ENCODE peak calls at places on chromosomes 3 and 15, in seven cellular contexts. J is neuronal stem cell, K is H9, B is mesendoderm, A is IMR-90, N is H1, V is trophoblast cell. S is an unnamed sample. For H3K79me1, the result is how much of the 10 kb centered on the place peaks cover.

GRCh38 chr3:129001817-129002572 is 891 bp downstream of the EFCC1 start:
- DNase-seq in J (peak), K (no peak), B (peak), A (no peak), N (no peak), V (no peak), S (peak)

GRCh38 chr3:190305406-190305805 is 16.8 kb downstream of the CLDN1 start:
- DNase-seq in J (no peak), K (no peak), B (no peak), A (no peak), N (no peak), V (no peak), S (no peak)

GRCh38 chr3:72031581-72031980 is 246.6 kb upstream of the PROK2 start:
- DNase-seq in J (no peak), K (no peak), B (peak), A (peak), N (no peak), V (peak), S (peak)

GRCh38 chr3:109902549-109902948 is 565.2 kb upstream of the DPPA4 start:
- DNase-seq in J (no peak), K (no peak), B (no peak), A (no peak), N (no peak), V (no peak), S (no peak)

GRCh38 chr3:122458992-122459391 is 43.1 kb upstream of the WDR5B start:
- DNase-seq in J (no peak), K (no peak), B (peak), A (peak), N (no peak), V (no peak), S (peak)

GRCh38 chr3:186466391-186466974 is 77.7 kb downstream of the CRYGS start:
- DNase-seq in J (no peak), K (no peak), B (no peak), A (no peak), N (no peak), V (no peak), S (no peak)

GRCh38 chr3:6732807-6733206 is 128.1 kb upstream of the GRM7 start:
- DNase-seq in J (no peak), K (no peak), B (no peak), A (no peak), N (no peak), V (no peak), S (no peak)

GRCh38 chr3:8460815-8461482 is 40.7 kb upstream of the LMCD1 start:
- DNase-seq in J (no peak), K (no peak), B (no peak), A (peak), N (no peak), V (no peak), S (peak)

GRCh38 chr3:147797095-147797494 is 387.9 kb downstream of the ZIC1 start:
- DNase-seq in J (no peak), K (no peak), B (no peak), A (no peak), N (no peak), V (no peak), S (no peak)

GRCh38 chr3:10196389-10197052 is 31.8 kb downstream of the IRAK2 start:
- DNase-seq in J (no peak), K (no peak), B (no peak), A (peak), N (no peak), V (no peak), S (peak)

GRCh38 chr3:71955549-71956373 is 170.8 kb upstream of the PROK2 start:
- DNase-seq in J (peak), K (peak), B (peak), A (peak), N (peak), V (peak), S (peak)

GRCh38 chr3:4976109-4976508 is 3.1 kb upstream of the BHLHE40 start:
- DNase-seq in J (no peak), K (peak), B (peak), A (peak), N (peak), V (peak), S (peak)

GRCh38 chr3:48650723-48651122 is 12.0 kb downstream of the CELSR3 start:
- DNase-seq in J (no peak), K (no peak), B (no peak), A (no peak), N (no peak), V (no peak), S (no peak)

GRCh38 chr15:47964229-47964628 is 156.6 kb upstream of the SLC24A5 start:
- DNase-seq in J (no peak), K (no peak), B (no peak), A (no peak), N (no peak), V (no peak), S (no peak)

GRCh38 chr15:74174216-74174965 is 881 bp downstream of the ISLR start:
- DNase-seq in J (no peak), K (peak), B (no peak), A (no peak), N (no peak), V (no peak), S (peak)

GRCh38 chr3:59802045-59802444 is 752.2 kb upstream of the CFAP20DC start:
- DNase-seq in J (no peak), K (no peak), B (peak), A (no peak), N (no peak), V (no peak), S (no peak)

GRCh38 chr15:39642011-39642640 is 61.2 kb downstream of the THBS1 start:
- DNase-seq in J (peak), K (no peak), B (peak), A (peak), N (no peak), V (no peak), S (no peak)

GRCh38 chr3:39467394-39468107 is at the start of gene MOBP:
- DNase-seq in J (peak), K (no peak), B (no peak), A (no peak), N (no peak), V (no peak), S (no peak)

GRCh38 chr15:71137138-71137518 is 21.9 kb downstream of the THSD4 start:
- DNase-seq in J (no peak), K (no peak), B (no peak), A (no peak), N (no peak), V (no peak), S (no peak)
- H3K79me1 ChIP-seq in J (under half), K (under half), B (under half), A (under half), N (under half), V (under half), S (under half)

DNA sequence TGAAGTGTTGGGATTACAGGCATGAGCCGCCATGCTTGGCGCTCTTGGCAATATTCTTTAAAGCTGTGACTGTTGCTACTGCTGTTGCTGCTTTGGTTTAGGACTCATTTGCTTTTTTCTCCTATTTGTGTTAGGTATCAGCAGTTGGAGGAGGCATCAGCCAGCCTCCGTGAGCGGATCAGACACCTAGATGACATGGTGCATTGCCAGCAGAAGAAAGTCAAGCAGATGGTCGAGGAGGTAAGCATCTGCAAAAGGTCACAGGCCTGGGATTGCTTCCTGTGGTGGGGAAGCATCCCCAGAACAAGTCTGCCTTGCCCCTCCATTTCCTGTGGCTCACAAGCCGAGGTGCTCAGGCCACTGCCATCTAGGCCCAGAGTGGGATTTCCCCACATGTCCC is 47.6 kb downstream of the MYZAP start:
- DNase-seq in J (no peak), K (no peak), B (no peak), A (no peak), N (no peak), V (no peak), S (no peak)
- H3K79me1 ChIP-seq in J (under half), K (under half), B (under half), A (under half), N (under half), V (under half), S (under half)

GRCh38 chr15:75224281-75224680 is 22.6 kb downstream of the C15orf39 start:
- DNase-seq in J (no peak), K (no peak), B (no peak), A (no peak), N (no peak), V (no peak), S (no peak)

GRCh38 chr15:75228787-75229186 is 27.1 kb downstream of the C15orf39 start:
- DNase-seq in J (no peak), K (no peak), B (no peak), A (no peak), N (no peak), V (no peak), S (no peak)

GRCh38 chr15:75227663-75228280 is 26.1 kb downstream of the C15orf39 start:
- DNase-seq in J (no peak), K (no peak), B (no peak), A (no peak), N (no peak), V (no peak), S (no peak)

GRCh38 chr15:75225951-75226732 is 24.5 kb downstream of the C15orf39 start:
- DNase-seq in J (no peak), K (no peak), B (no peak), A (no peak), N (no peak), V (no peak), S (no peak)

GRCh38 chr15:75223688-75224087 is 22.0 kb downstream of the C15orf39 start:
- DNase-seq in J (no peak), K (no peak), B (no peak), A (no peak), N (no peak), V (no peak), S (no peak)
- H3K79me1 ChIP-seq in J (under half), K (under half), B (under half), A (under half), N (under half), V (under half), S (under half)

GRCh38 chr3:45130476-45130875 is 15.7 kb downstream of the CDCP1 start:
- DNase-seq in J (no peak), K (no peak), B (no peak), A (no peak), N (no peak), V (no peak), S (no peak)

GRCh38 chr3:45131201-45131600 is 15.0 kb downstream of the CDCP1 start:
- DNase-seq in J (no peak), K (no peak), B (no peak), A (peak), N (no peak), V (no peak), S (peak)

GRCh38 chr3:45134758-45135521 is 11.2 kb downstream of the CDCP1 start:
- DNase-seq in J (no peak), K (no peak), B (no peak), A (peak), N (no peak), V (no peak), S (no peak)

GRCh38 chr3:45135959-45136358 is 10.2 kb downstream of the CDCP1 start:
- DNase-seq in J (no peak), K (no peak), B (no peak), A (peak), N (no peak), V (no peak), S (peak)

GRCh38 chr3:45132568-45133211 is 13.5 kb downstream of the CDCP1 start:
- DNase-seq in J (no peak), K (no peak), B (no peak), A (no peak), N (no peak), V (no peak), S (peak)
- H3K79me1 ChIP-seq in J (under half), K (under half), B (under half), A (under half), N (under half), V (under half), S (under half)

GRCh38 chr3:114841515-114841914 is 305.6 kb downstream of the ZBTB20 start:
- DNase-seq in J (no peak), K (no peak), B (no peak), A (peak), N (no peak), V (no peak), S (no peak)

GRCh38 chr3:114834175-114834940 is 312.7 kb downstream of the ZBTB20 start:
- DNase-seq in J (no peak), K (no peak), B (no peak), A (peak), N (no peak), V (no peak), S (no peak)

GRCh38 chr3:114838025-114838424 is 309.1 kb downstream of the ZBTB20 start:
- DNase-seq in J (no peak), K (no peak), B (no peak), A (no peak), N (no peak), V (no peak), S (no peak)

DNA sequence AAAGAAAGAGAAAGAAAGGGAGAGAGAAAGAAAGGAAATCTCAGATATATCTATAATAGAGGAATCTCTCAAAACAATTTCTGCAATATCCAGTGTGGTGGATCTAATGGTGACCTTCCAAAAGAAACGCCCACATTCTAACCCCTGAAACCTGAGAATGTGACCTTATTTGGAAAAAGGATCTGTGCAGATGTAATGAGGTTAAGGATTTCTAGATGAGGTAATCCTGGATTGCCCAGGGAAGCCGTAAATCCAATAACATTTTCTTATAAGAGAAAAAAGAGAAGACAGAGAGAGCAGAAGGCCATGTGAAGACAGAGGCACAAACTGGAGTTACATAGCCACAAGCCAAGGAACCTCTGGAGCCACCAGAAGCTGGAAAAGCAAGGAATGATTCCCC is 307.6 kb downstream of the ZBTB20 start:
- DNase-seq in J (no peak), K (no peak), B (peak), A (peak), N (no peak), V (no peak), S (no peak)
- H3K79me1 ChIP-seq in J (under half), K (under half), B (under half), A (under half), N (under half), V (under half), S (under half)

GRCh38 chr3:143122089-143122430 is 2.5 kb downstream of the CHST2 start:
- DNase-seq in J (no peak), K (no peak), B (no peak), A (no peak), N (no peak), V (no peak), S (no peak)
- H3K79me1 ChIP-seq in J (under half), K (under half), B (under half), A (under half), N (under half), V (under half), S (under half)

DNA sequence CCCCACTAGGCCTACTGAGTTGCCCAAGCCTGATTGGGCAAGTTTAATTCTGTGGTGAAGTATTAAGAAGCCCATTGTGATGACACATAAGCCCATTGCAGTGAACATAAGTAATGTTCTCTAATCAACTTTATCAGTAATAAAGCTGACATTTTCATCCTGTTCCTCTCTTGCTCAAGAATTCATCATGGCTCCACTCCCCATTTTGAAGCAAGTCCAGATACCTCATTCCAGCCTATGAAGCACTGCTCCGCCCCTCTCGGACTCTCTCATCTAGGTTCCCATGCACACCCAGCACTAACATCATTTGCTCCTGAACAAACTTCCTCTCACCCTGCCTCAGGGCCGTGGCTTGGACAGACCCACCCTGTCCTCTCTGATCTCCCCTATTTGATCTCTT is 10.5 kb downstream of the SHF start:
- DNase-seq in J (no peak), K (no peak), B (no peak), A (no peak), N (no peak), V (no peak), S (no peak)
- H3K79me1 ChIP-seq in J (under half), K (under half), B (under half), A (under half), N (under half), V (under half), S (under half)

GRCh38 chr15:75704618-75705017 is 8.0 kb downstream of the CSPG4 start:
- DNase-seq in J (no peak), K (no peak), B (no peak), A (no peak), N (no peak), V (no peak), S (no peak)

GRCh38 chr15:75705854-75706681 is 6.6 kb downstream of the CSPG4 start:
- DNase-seq in J (no peak), K (no peak), B (no peak), A (no peak), N (no peak), V (no peak), S (peak)

GRCh38 chr15:75706682-75706954 is 6.0 kb downstream of the CSPG4 start:
- DNase-seq in J (no peak), K (no peak), B (no peak), A (no peak), N (no peak), V (no peak), S (no peak)

GRCh38 chr15:75702431-75702830 is 10.2 kb downstream of the CSPG4 start:
- DNase-seq in J (no peak), K (no peak), B (no peak), A (no peak), N (no peak), V (no peak), S (no peak)

DNA sequence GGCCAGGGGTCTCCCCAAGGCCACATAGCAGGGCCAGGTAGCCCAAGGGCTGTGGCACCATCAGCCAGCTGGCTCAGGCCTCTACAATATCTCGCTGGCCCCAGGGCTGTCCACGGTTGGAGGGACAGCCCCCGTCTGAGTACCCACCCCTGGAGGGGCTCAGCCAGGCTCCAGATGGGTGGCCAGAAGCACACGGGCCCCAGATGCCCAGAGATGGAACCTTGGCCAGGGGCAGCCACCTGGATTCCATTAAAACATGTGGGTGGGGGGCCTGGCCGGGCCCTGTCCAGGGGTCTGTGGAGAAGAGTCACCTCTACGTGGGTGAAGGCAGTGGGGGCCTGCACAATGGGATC is 8.4 kb downstream of the CSPG4 start:
- DNase-seq in J (no peak), K (no peak), B (no peak), A (no peak), N (no peak), V (no peak), S (no peak)
- H3K79me1 ChIP-seq in J (under half), K (under half), B (under half), A (under half), N (under half), V (under half), S (under half)

DNA sequence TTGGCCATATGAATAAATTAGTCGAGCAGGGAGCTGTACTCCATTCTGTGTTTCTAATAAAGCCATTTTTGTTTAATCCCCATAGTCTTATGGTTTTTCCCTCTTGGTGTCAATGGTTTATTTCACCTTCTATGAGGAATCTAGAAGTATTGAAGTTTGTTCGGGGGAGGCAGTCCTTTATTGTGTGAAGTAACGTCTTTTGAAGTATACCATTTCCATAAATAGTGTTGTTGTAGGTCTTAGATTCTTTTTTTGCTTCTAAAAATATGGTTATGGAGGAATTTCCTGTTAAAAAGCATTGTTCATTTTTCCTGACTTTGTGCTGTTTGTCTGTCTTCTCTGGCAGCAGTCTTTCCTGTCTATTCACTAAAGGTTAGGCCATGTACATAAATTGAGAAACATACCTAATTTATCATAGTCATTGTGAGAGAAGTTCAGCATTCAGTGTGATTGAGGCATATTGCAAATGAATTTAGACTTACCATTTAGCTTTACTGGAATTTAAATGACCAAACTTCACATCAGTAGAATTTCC is 37.2 kb downstream of the YEATS2 start:
- DNase-seq in J (no peak), K (no peak), B (no peak), A (no peak), N (no peak), V (no peak), S (no peak)
- H3K79me1 ChIP-seq in J (under half), K (under half), B (under half), A (under half), N (under half), V (under half), S (under half)

S was measured in mesenchymal stem cell.